ENCODE peak calls at places on chromosomes 7 and 10, in nine cellular contexts. Q is AG04450, D is right atrium auricular region, F is spleen, M is left ventricle myocardium inferior, A is AG04449, R is ovary, Z is PC-9, Y is AG10803. P is an unnamed sample.

GRCh38 chr7:5681979-5682546 is 99.4 kb downstream of the RNF216 start:
- DNase-seq in Q (no peak), D (no peak), F (no peak), M (no peak), A (no peak), R (no peak), Z (no peak), Y (no peak), P (no peak)

GRCh38 chr10:102240467-102241036 is 760 bp downstream of the PITX3 start:
- DNase-seq in Q (no peak), D (no peak), F (no peak), M (no peak), A (no peak), R (no peak), Z (no peak), Y (no peak), P (no peak)

GRCh38 chr7:5296627-5297226 is 14.0 kb downstream of the SLC29A4 start:
- DNase-seq in Q (no peak), D (no peak), F (peak), M (no peak), A (no peak), R (no peak), Z (no peak), Y (no peak), P (no peak)

GRCh38 chr7:99558306-99559275 is at the start of gene ZNF655:
- DNase-seq in Q (peak), D (peak), F (peak), M (peak), A (peak), R (peak), Z (peak), Y (peak), P (no peak)

GRCh38 chr7:2479276-2480070 is 3.3 kb upstream of the GRIFIN start:
- DNase-seq in Q (no peak), D (no peak), F (no peak), M (no peak), A (no peak), R (no peak), Z (no peak), Y (no peak), P (no peak)

GRCh38 chr10:46526682-46527038 is 29.8 kb downstream of the GPRIN2 start:
- DNase-seq in Q (no peak), D (no peak), F (peak), M (peak), A (no peak), R (no peak), Z (peak), Y (no peak), P (no peak)

GRCh38 chr10:92131271-92131820 is 159.5 kb downstream of the CPEB3 start:
- DNase-seq in Q (no peak), D (no peak), F (no peak), M (no peak), A (no peak), R (no peak), Z (no peak), Y (no peak), P (no peak)

GRCh38 chr7:30308392-30308791 is 24.0 kb downstream of the ZNRF2 start:
- DNase-seq in Q (no peak), D (no peak), F (no peak), M (no peak), A (no peak), R (no peak), Z (no peak), Y (no peak), P (no peak)

GRCh38 chr10:1643161-1643910 is 94.0 kb downstream of the ADARB2 start:
- DNase-seq in Q (no peak), D (peak), F (no peak), M (no peak), A (no peak), R (no peak), Z (no peak), Y (no peak), P (no peak)

GRCh38 chr7:25122373-25122772 is 2.7 kb downstream of the CYCS start:
- DNase-seq in Q (no peak), D (no peak), F (no peak), M (no peak), A (peak), R (no peak), Z (no peak), Y (peak), P (no peak)

GRCh38 chr7:22793593-22794462 is 28.8 kb downstream of the TOMM7 start:
- DNase-seq in Q (no peak), D (no peak), F (no peak), M (no peak), A (no peak), R (no peak), Z (no peak), Y (no peak), P (no peak)

GRCh38 chr7:94643771-94644545 is 12.0 kb downstream of the SGCE start:
- DNase-seq in Q (no peak), D (no peak), F (no peak), M (no peak), A (no peak), R (no peak), Z (peak), Y (no peak), P (no peak)

GRCh38 chr7:33076737-33077136 is 14.2 kb upstream of the NT5C3A start:
- DNase-seq in Q (no peak), D (no peak), F (no peak), M (no peak), A (no peak), R (no peak), Z (no peak), Y (no peak), P (no peak)

GRCh38 chr10:49735848-49736563 is 26.1 kb downstream of the OGDHL start:
- DNase-seq in Q (no peak), D (peak), F (no peak), M (no peak), A (no peak), R (no peak), Z (no peak), Y (no peak), P (no peak)

GRCh38 chr10:3068968-3069737 is 1.8 kb downstream of the PFKP start:
- DNase-seq in Q (no peak), D (no peak), F (no peak), M (no peak), A (no peak), R (no peak), Z (no peak), Y (peak), P (no peak)

GRCh38 chr7:24051651-24052050 is 232.3 kb upstream of the NPY start:
- DNase-seq in Q (no peak), D (no peak), F (no peak), M (no peak), A (no peak), R (no peak), Z (no peak), Y (no peak), P (no peak)

GRCh38 chr7:55534262-55534915 is 37.9 kb downstream of the VOPP1 start:
- DNase-seq in Q (no peak), D (no peak), F (peak), M (no peak), A (no peak), R (no peak), Z (peak), Y (peak), P (no peak)

GRCh38 chr7:7946486-7946885 is 22.1 kb upstream of the GLCCI1 start:
- DNase-seq in Q (no peak), D (no peak), F (no peak), M (no peak), A (no peak), R (no peak), Z (peak), Y (no peak), P (no peak)

GRCh38 chr10:57017356-57018037 is 656.4 kb upstream of the ZWINT start:
- DNase-seq in Q (no peak), D (no peak), F (peak), M (no peak), A (no peak), R (no peak), Z (no peak), Y (no peak), P (no peak)

GRCh38 chr10:110495731-110496552 is 1.8 kb upstream of the DUSP5 start:
- DNase-seq in Q (peak), D (peak), F (peak), M (peak), A (peak), R (peak), Z (peak), Y (peak), P (no peak)

GRCh38 chr10:58384095-58384494 is 1.1 kb upstream of the TFAM start:
- DNase-seq in Q (no peak), D (no peak), F (no peak), M (no peak), A (no peak), R (no peak), Z (no peak), Y (no peak), P (no peak)

GRCh38 chr10:88944813-88945212 is 7.8 kb downstream of the ACTA2 start:
- DNase-seq in Q (no peak), D (no peak), F (no peak), M (no peak), A (no peak), R (no peak), Z (no peak), Y (no peak), P (no peak)

GRCh38 chr7:155553871-155554270 is 7.5 kb upstream of the CNPY1 start:
- DNase-seq in Q (no peak), D (no peak), F (no peak), M (no peak), A (no peak), R (no peak), Z (no peak), Y (no peak), P (no peak)

GRCh38 chr10:51459476-51459875 is 239.9 kb downstream of the CSTF2T start:
- DNase-seq in Q (no peak), D (no peak), F (no peak), M (no peak), A (no peak), R (no peak), Z (no peak), Y (no peak), P (no peak)

GRCh38 chr10:97503413-97503812 is 4.7 kb downstream of the UBTD1 start:
- DNase-seq in Q (no peak), D (no peak), F (peak), M (peak), A (no peak), R (no peak), Z (no peak), Y (peak), P (no peak)

GRCh38 chr7:70647801-70648491 is 484.0 kb upstream of the GALNT17 start:
- DNase-seq in Q (no peak), D (no peak), F (no peak), M (no peak), A (no peak), R (no peak), Z (no peak), Y (peak), P (peak)

GRCh38 chr10:70756710-70757360 is 28.3 kb downstream of the TBATA start:
- DNase-seq in Q (no peak), D (no peak), F (peak), M (no peak), A (no peak), R (no peak), Z (no peak), Y (no peak), P (no peak)

GRCh38 chr10:126009590-126009989 is 113.2 kb downstream of the FANK1 start:
- DNase-seq in Q (no peak), D (no peak), F (no peak), M (no peak), A (no peak), R (no peak), Z (no peak), Y (no peak), P (no peak)

GRCh38 chr10:74987339-74988054 is 124.0 kb upstream of the SAMD8 start:
- DNase-seq in Q (no peak), D (no peak), F (no peak), M (no peak), A (no peak), R (no peak), Z (no peak), Y (peak), P (no peak)

GRCh38 chr7:79114875-79115274 is 338.6 kb downstream of the MAGI2 start:
- DNase-seq in Q (no peak), D (no peak), F (no peak), M (no peak), A (no peak), R (no peak), Z (no peak), Y (no peak), P (no peak)

GRCh38 chr7:157877298-157877840 is 540.6 kb downstream of the DNAJB6 start:
- DNase-seq in Q (no peak), D (no peak), F (peak), M (no peak), A (no peak), R (no peak), Z (no peak), Y (no peak), P (no peak)

GRCh38 chr7:36084485-36085091 is 68.5 kb upstream of the EEPD1 start:
- DNase-seq in Q (no peak), D (no peak), F (no peak), M (no peak), A (no peak), R (peak), Z (peak), Y (peak), P (peak)

GRCh38 chr10:132545659-132546367 is 8.2 kb downstream of the INPP5A start:
- DNase-seq in Q (no peak), D (no peak), F (peak), M (peak), A (no peak), R (peak), Z (no peak), Y (no peak), P (no peak)

DNA sequence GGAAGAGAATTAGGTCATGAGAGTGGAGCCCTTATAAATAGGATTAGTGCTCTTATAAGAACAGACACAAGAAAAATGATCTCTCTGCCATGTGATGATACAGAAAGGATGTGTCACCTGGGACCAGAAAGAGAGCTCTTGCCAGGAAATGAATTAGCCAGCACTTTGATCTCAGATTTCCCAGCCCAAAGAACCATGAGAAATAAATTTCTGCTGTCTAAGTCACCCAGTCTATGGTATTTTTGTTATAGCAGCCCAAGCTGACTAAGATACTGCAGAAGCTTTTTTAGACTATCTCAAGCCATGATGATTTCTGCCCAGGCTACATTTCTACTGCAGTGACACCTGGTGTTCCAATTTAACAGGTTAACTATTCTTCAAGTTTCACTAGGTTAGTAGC is 84.8 kb downstream of the RSU1 start:
- DNase-seq in Q (no peak), D (no peak), F (no peak), M (no peak), A (no peak), R (no peak), Z (no peak), Y (no peak), P (peak)
- TF ChIP-seq CTCF in Q (no peak), D (no peak), F (no peak), M (no peak), A (no peak), R (no peak), Z (no peak), Y (no peak), P (no peak)

GRCh38 chr7:96636342-96636865 is 73.2 kb downstream of the SEM1 start:
- DNase-seq in Q (no peak), D (no peak), F (no peak), M (no peak), A (no peak), R (no peak), Z (no peak), Y (peak), P (no peak)
- H3K4me3 ChIP-seq in Q (no peak), D (no peak), F (no peak), M (no peak), A (no peak), R (no peak), Z (no peak), Y (no peak), P (no peak)

GRCh38 chr7:159009951-159010350 is 134.7 kb downstream of the VIPR2 start:
- DNase-seq in Q (no peak), D (no peak), F (no peak), M (no peak), A (no peak), R (no peak), Z (no peak), Y (no peak), P (no peak)
- TF ChIP-seq CTCF in Q (no peak), D (no peak), F (no peak), M (no peak), A (no peak), R (no peak), Z (no peak), Y (no peak), P (no peak)

GRCh38 chr7:90244565-90244908 is 437 bp upstream of the CFAP69 start:
- DNase-seq in Q (no peak), D (no peak), F (no peak), M (no peak), A (no peak), R (no peak), Z (no peak), Y (no peak), P (no peak)
- H3K4me3 ChIP-seq in Q (peak), D (peak), F (peak), M (peak), A (peak), R (peak), Z (peak), Y (peak), P (peak)

GRCh38 chr7:81256991-81257390 is 338.1 kb upstream of the SEMA3C start:
- DNase-seq in Q (no peak), D (no peak), F (no peak), M (no peak), A (no peak), R (no peak), Z (no peak), Y (peak), P (no peak)
- TF ChIP-seq CTCF in Q (peak), D (peak), F (no peak), M (peak), A (no peak), R (no peak), Z (no peak), Y (peak), P (peak)

GRCh38 chr7:40701836-40702551 is 567.2 kb downstream of the SUGCT start:
- DNase-seq in Q (no peak), D (no peak), F (no peak), M (no peak), A (no peak), R (no peak), Z (no peak), Y (no peak), P (no peak)
- H3K4me3 ChIP-seq in Q (no peak), D (no peak), F (no peak), M (no peak), A (no peak), R (no peak), Z (no peak), Y (no peak), P (no peak)

DNA sequence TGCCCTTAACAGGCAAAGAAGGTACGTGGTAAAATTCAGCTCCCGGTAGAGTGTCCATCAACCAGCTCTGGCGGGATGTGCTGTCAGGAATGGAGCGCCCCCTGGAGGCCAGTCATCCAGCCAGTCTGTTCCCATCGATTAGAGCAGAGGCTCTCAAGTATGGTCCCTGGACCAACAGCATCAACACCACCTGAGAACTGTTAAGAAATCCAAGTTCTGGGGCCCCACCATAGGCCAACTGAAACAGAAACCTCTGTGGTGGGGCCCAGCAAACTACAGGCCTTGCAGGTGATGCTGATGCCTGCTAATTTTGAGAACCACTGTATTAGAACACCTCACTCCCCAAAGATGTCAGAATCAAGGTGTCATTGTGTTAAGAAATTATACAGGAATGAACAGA is 109.2 kb downstream of the DPY19L1 start:
- DNase-seq in Q (no peak), D (no peak), F (no peak), M (no peak), A (no peak), R (no peak), Z (peak), Y (peak), P (no peak)
- TF ChIP-seq CTCF in Q (peak), D (peak), F (peak), M (peak), A (peak), R (no peak), Z (peak), Y (peak), P (peak)